ENCODE peak calls at places on chromosomes 2 and 18, in six cellular contexts. J is OCI-LY7, C is stomach, P is colonic mucosa, L is fibroblast of mammary gland, F is MM.1S. T is an unnamed sample.

GRCh38 chr2:19357383-19358241 is 811 bp downstream of the OSR1 start:
- DNase-seq in P (no peak), F (no peak), L (peak), C (peak), J (no peak), T (no peak)

GRCh38 chr2:142874293-142874814 is 3.1 kb upstream of the KYNU start:
- DNase-seq in L (peak), F (no peak), P (peak), J (no peak), C (peak), T (no peak)

GRCh38 chr2:134275058-134275862 is 21.4 kb downstream of the MGAT5 start:
- DNase-seq in F (no peak), C (no peak), J (peak), P (no peak), L (no peak), T (peak)

GRCh38 chr2:39118786-39119499 is 1.9 kb downstream of the SOS1 start:
- DNase-seq in P (no peak), L (peak), C (no peak), F (peak), J (peak), T (no peak)

GRCh38 chr2:8803658-8804379 is 33.6 kb downstream of the KIDINS220 start:
- DNase-seq in P (peak), J (no peak), C (peak), F (no peak), L (peak), T (peak)

GRCh38 chr2:236177967-236178909 is 10.1 kb upstream of the GBX2 start:
- DNase-seq in P (peak), F (peak), C (peak), J (no peak), L (peak), T (no peak)

GRCh38 chr2:237431372-237431771 is 17.4 kb upstream of the COL6A3 start:
- DNase-seq in L (peak), C (no peak), P (no peak), F (no peak), J (no peak), T (no peak)

GRCh38 chr2:10123281-10123680 is 742 bp downstream of the RRM2 start:
- DNase-seq in C (no peak), J (peak), F (no peak), P (no peak), L (no peak), T (no peak)

GRCh38 chr2:84969511-84970265 is 1.3 kb upstream of the KCMF1 start:
- DNase-seq in J (peak), F (peak), P (peak), C (no peak), L (peak), T (no peak)

GRCh38 chr2:196105956-196106355 is 37.3 kb upstream of the DNAH7 start:
- DNase-seq in C (no peak), J (no peak), L (no peak), P (no peak), F (no peak), T (no peak)

GRCh38 chr18:72833471-72833870 is 34.3 kb downstream of the NETO1 start:
- DNase-seq in C (no peak), L (no peak), F (no peak), J (no peak), P (no peak), T (no peak)

GRCh38 chr2:237904806-237905599 is 45.6 kb downstream of the RAMP1 start:
- DNase-seq in F (peak), C (no peak), P (no peak), J (peak), L (peak), T (peak)

GRCh38 chr2:239991689-239992314 is 33.3 kb downstream of the NDUFA10 start:
- DNase-seq in F (peak), J (peak), C (no peak), P (no peak), L (peak), T (peak)

GRCh38 chr18:45014047-45014501 is 333.4 kb downstream of the SETBP1 start:
- DNase-seq in C (no peak), J (no peak), P (no peak), F (no peak), L (peak), T (no peak)

GRCh38 chr2:241064802-241065354 is 37.2 kb downstream of the MTERF4 start:
- DNase-seq in C (no peak), F (no peak), J (no peak), P (no peak), L (no peak), T (no peak)

GRCh38 chr2:16487686-16488085 is 177.9 kb downstream of the CYRIA start:
- DNase-seq in P (no peak), C (peak), J (no peak), L (peak), F (peak), T (no peak)

GRCh38 chr2:189287982-189288494 is 108.5 kb upstream of the COL5A2 start:
- DNase-seq in F (peak), L (peak), C (no peak), P (no peak), J (no peak), T (no peak)

GRCh38 chr18:79590191-79591039 is 89.2 kb upstream of the CTDP1 start:
- DNase-seq in F (no peak), L (no peak), P (no peak), J (no peak), C (no peak), T (no peak)

GRCh38 chr18:37383789-37384151 is 181.8 kb downstream of the CELF4 start:
- DNase-seq in C (no peak), L (no peak), F (no peak), J (no peak), P (no peak), T (no peak)

GRCh38 chr18:4106407-4107033 is 348.6 kb downstream of the DLGAP1 start:
- DNase-seq in L (peak), C (peak), F (peak), P (peak), J (peak), T (peak)

GRCh38 chr2:31003717-31004116 is 134.5 kb downstream of the GALNT14 start:
- DNase-seq in P (no peak), C (no peak), F (no peak), L (no peak), J (no peak), T (no peak)

GRCh38 chr2:221716434-221717303 is 144.6 kb upstream of the EPHA4 start:
- DNase-seq in P (peak), C (no peak), F (no peak), J (no peak), L (peak), T (no peak)

GRCh38 chr2:110834134-110834827 is 101.9 kb downstream of the ACOXL start:
- DNase-seq in J (no peak), P (no peak), L (no peak), F (no peak), C (no peak), T (no peak)
- H3K4me3 ChIP-seq in J (no peak), P (no peak), L (no peak), F (no peak), C (no peak), T (no peak)

GRCh38 chr18:55338955-55339662 is 248.9 kb downstream of the TCF4 start:
- DNase-seq in C (no peak), J (no peak), P (no peak), L (peak), F (no peak), T (no peak)
- TF ChIP-seq CTCF in C (no peak), J (no peak), P (no peak), L (peak), F (no peak), T (no peak)

DNA sequence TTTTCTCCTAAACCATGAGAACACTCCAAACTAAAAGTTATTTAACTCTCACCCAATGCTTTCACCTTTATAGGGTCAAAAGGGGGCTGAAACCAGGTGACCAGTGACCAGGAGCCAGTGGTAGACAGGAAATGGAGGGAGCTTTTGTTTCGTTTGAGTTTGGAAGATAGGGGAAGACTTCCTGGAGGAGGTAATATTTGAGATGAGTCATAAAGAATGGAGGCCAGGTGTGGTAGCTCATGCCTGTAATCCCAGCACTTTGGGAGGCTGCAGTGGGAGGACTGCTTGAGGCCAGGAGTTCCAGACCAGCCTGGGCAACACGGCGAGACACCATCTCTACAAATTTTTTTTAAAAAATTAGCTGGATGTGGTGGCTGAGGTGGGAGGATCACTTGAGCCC is 8.5 kb downstream of the FAM161A start:
- DNase-seq in J (no peak), C (no peak), L (no peak), F (no peak), P (no peak), T (no peak)
- H3K4me3 ChIP-seq in J (no peak), C (no peak), L (no peak), F (no peak), P (no peak), T (no peak)

GRCh38 chr2:187037310-187037709 is 188.3 kb upstream of the ZSWIM2 start:
- DNase-seq in F (no peak), J (no peak), C (no peak), L (no peak), P (no peak), T (no peak)
- TF ChIP-seq CTCF in F (no peak), J (no peak), C (no peak), L (no peak), P (no peak), T (no peak)

DNA sequence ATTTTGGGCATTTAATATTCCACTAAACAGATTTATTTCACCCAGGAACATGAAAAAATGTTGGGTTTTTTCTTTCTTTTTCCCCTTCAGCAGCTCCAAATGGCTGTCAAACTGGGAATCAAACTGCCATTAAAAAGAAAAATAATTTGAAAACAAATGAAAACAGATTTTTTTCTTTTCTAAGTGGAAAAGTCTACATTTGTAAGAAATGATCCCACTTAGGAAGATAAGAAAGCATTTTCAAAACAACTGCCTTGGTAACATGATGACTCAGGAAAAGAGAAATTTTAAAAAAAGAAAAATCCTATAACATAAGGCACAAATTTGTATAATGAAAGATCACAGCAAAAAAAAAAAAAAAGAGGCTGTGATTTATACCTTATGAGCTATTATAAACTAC is 20.0 kb downstream of the ZNF521 start:
- DNase-seq in L (no peak), P (no peak), F (no peak), J (no peak), C (no peak), T (no peak)
- H3K4me3 ChIP-seq in L (no peak), P (no peak), F (no peak), J (no peak), C (no peak), T (no peak)

GRCh38 chr2:171728989-171729951 is 42.0 kb downstream of the DYNC1I2 start:
- DNase-seq in P (no peak), J (no peak), C (no peak), F (no peak), L (no peak), T (no peak)
- TF ChIP-seq CTCF in P (no peak), J (no peak), C (no peak), F (no peak), L (no peak), T (no peak)

GRCh38 chr2:120264995-120265394 is 12.3 kb downstream of the RALB start:
- DNase-seq in C (no peak), F (no peak), P (no peak), J (no peak), L (no peak), T (no peak)
- H3K4me3 ChIP-seq in C (no peak), F (no peak), P (no peak), J (no peak), L (no peak), T (no peak)

T was measured in GM12864.